ENCODE peak calls at places on chromosomes 4 and X, in ten cellular contexts. T is CD8-positive, alpha-beta T cell; N is BE2C; B is GM06990; Y is islet precursor cell; Q is NCI-H460; L is T-cell; J is fibroblast of the aortic adventitia; G is activated CD8-positive, alpha-beta memory T cell treated with anti-CD3 and anti-CD28 coated beads for 1 hour; U is A549. D is an unnamed sample.

GRCh38 chr4:15882675-15883086 is 55.9 kb downstream of the FGFBP1 start:
- DNase-seq in T (peak), G (peak), J (peak), B (no peak), U (peak), L (peak), Y (peak), N (peak), Q (peak), D (peak)

GRCh38 chr4:158913766-158914165 is 144.9 kb downstream of the FNIP2 start:
- DNase-seq in T (no peak), G (no peak), B (no peak), Q (no peak), L (no peak), J (peak), U (no peak), Y (no peak), N (no peak), D (no peak)

GRCh38 chr4:98899277-98899676 is 29.7 kb downstream of the EIF4E start:
- DNase-seq in J (no peak), L (no peak), T (no peak), G (no peak), B (no peak), U (no peak), Y (no peak), Q (no peak), N (no peak), D (no peak)

GRCh38 chr4:187767158-187767557 is 228.4 kb upstream of the ZFP42 start:
- DNase-seq in N (no peak), J (no peak), B (no peak), L (no peak), Q (no peak), T (no peak), G (no peak), Y (no peak), U (no peak), D (no peak)

GRCh38 chr4:44493924-44494323 is 45.3 kb upstream of the KCTD8 start:
- DNase-seq in U (peak), G (no peak), J (peak), L (no peak), Q (peak), N (no peak), B (no peak), T (no peak), Y (no peak), D (peak)

GRCh38 chr4:184728858-184729257 is 5.0 kb downstream of the CENPU start:
- DNase-seq in U (no peak), Y (no peak), G (no peak), J (peak), L (no peak), N (no peak), Q (no peak), T (no peak), B (no peak), D (peak)

GRCh38 chr4:60805500-60806313 is 394.4 kb upstream of the ADGRL3 start:
- DNase-seq in Q (peak), Y (no peak), N (no peak), U (no peak), G (no peak), J (peak), T (no peak), L (no peak), B (no peak), D (peak)

GRCh38 chrX:103274284-103274683 is 2.3 kb downstream of the TCEAL5 start:
- DNase-seq in B (no peak), Q (no peak), T (no peak), L (no peak), N (no peak), J (no peak), Y (no peak), U (no peak), G (no peak), D (no peak)

GRCh38 chrX:4373777-4374176 is 660.3 kb upstream of the PRKX start:
- DNase-seq in U (no peak), Q (no peak), N (no peak), L (no peak), B (no peak), J (no peak), Y (no peak), T (no peak), G (no peak), D (no peak)

GRCh38 chr4:48801739-48802138 is 21.7 kb upstream of the FRYL start:
- DNase-seq in Q (peak), L (no peak), J (peak), N (no peak), B (no peak), Y (no peak), G (no peak), U (no peak), T (no peak), D (peak)

GRCh38 chrX:39983715-39984114 is 114.0 kb downstream of the BCOR start:
- DNase-seq in N (no peak), Q (no peak), L (no peak), B (no peak), Y (peak), G (no peak), U (no peak), T (no peak), J (no peak), D (peak)

GRCh38 chr4:104494822-104495559 is at the start of gene CXXC4:
- DNase-seq in G (no peak), B (peak), J (peak), U (peak), Y (peak), L (no peak), T (peak), Q (peak), N (peak), D (peak)

GRCh38 chr4:86338989-86339388 is 20.9 kb downstream of the MAPK10 start:
- DNase-seq in U (peak), N (no peak), B (no peak), L (no peak), Y (peak), T (no peak), J (peak), G (no peak), Q (peak), D (peak)

GRCh38 chr4:1098311-1098925 is 14.9 kb downstream of the RNF212 start:
- DNase-seq in U (no peak), G (no peak), N (no peak), T (peak), Y (peak), B (no peak), J (no peak), L (no peak), Q (no peak), D (no peak)

GRCh38 chr4:111274486-111274885 is 651.6 kb upstream of the PITX2 start:
- DNase-seq in L (no peak), Q (no peak), B (no peak), N (no peak), U (no peak), Y (no peak), T (no peak), J (no peak), G (no peak), D (no peak)

GRCh38 chrX:38409289-38409688 is 56.9 kb downstream of the OTC start:
- DNase-seq in Q (no peak), T (no peak), Y (peak), J (no peak), L (no peak), U (no peak), B (no peak), G (no peak), N (no peak), D (peak)

GRCh38 chr4:41379230-41379629 is 122.5 kb downstream of the UCHL1 start:
- DNase-seq in B (no peak), Q (no peak), J (no peak), N (no peak), L (no peak), Y (no peak), T (no peak), U (no peak), G (no peak), D (no peak)

GRCh38 chr4:150625033-150625432 is 43.1 kb downstream of the MAB21L2 start:
- DNase-seq in U (no peak), Q (no peak), T (no peak), G (no peak), L (no peak), Y (no peak), B (no peak), J (no peak), N (no peak), D (no peak)

GRCh38 chr4:68995292-68995691 is 43.7 kb upstream of the UGT2A3 start:
- DNase-seq in B (no peak), J (no peak), U (no peak), T (no peak), Q (no peak), G (no peak), L (no peak), N (no peak), Y (no peak), D (no peak)

GRCh38 chr4:140719022-140719421 is 37.2 kb downstream of the TBC1D9 start:
- DNase-seq in Q (no peak), N (no peak), G (no peak), U (no peak), B (no peak), T (no peak), L (no peak), Y (no peak), J (peak), D (no peak)

GRCh38 chr4:138595731-138596465 is 353.7 kb upstream of the SLC7A11 start:
- DNase-seq in J (peak), T (no peak), N (no peak), U (no peak), Y (no peak), Q (no peak), L (no peak), G (no peak), B (no peak), D (no peak)

GRCh38 chr4:173177232-173177631 is 8.6 kb downstream of the GALNT7 start:
- DNase-seq in N (no peak), J (no peak), G (no peak), Q (no peak), B (no peak), T (no peak), Y (no peak), L (no peak), U (no peak), D (no peak)

GRCh38 chr4:8858925-8859210 is 12.8 kb downstream of the HMX1 start:
- DNase-seq in G (no peak), T (no peak), J (no peak), Q (no peak), B (no peak), N (no peak), Y (no peak), L (no peak), U (no peak), D (no peak)

GRCh38 chrX:2714551-2714950 is 23.5 kb downstream of the CD99 start:
- DNase-seq in B (no peak), N (no peak), T (no peak), L (no peak), Y (no peak), J (no peak), Q (no peak), U (no peak), G (no peak), D (no peak)

GRCh38 chrX:119605398-119605738 is 856 bp downstream of the NKRF start:
- DNase-seq in B (no peak), L (no peak), Q (no peak), Y (no peak), G (no peak), N (peak), U (peak), T (no peak), J (no peak), D (no peak)

GRCh38 chr4:26326791-26327190 is 6.0 kb downstream of the RBPJ start:
- DNase-seq in T (no peak), N (no peak), B (no peak), Q (no peak), U (no peak), J (peak), Y (no peak), G (no peak), L (no peak), D (no peak)

GRCh38 chr4:10529256-10529890 is 72.1 kb upstream of the ZNF518B start:
- DNase-seq in Y (no peak), N (no peak), J (peak), G (no peak), B (no peak), U (no peak), T (no peak), Q (no peak), L (no peak), D (peak)

GRCh38 chrX:8139713-8140112 is 31.4 kb downstream of the VCX2 start:
- DNase-seq in Q (no peak), L (no peak), T (no peak), N (no peak), U (no peak), G (no peak), Y (peak), B (no peak), J (no peak), D (peak)

GRCh38 chrX:75337525-75337924 is 63.6 kb downstream of the UPRT start:
- DNase-seq in N (no peak), G (no peak), T (no peak), Y (no peak), J (no peak), Q (no peak), L (no peak), U (no peak), B (no peak), D (no peak)

GRCh38 chrX:151151668-151152267 is 24.6 kb upstream of the GPR50 start:
- DNase-seq in U (peak), G (no peak), Y (no peak), T (peak), Q (peak), L (no peak), J (peak), N (peak), B (peak), D (peak)

GRCh38 chr4:1767058-1767769 is 25.9 kb upstream of the FGFR3 start:
- DNase-seq in T (no peak), Y (peak), Q (no peak), G (no peak), L (no peak), U (no peak), B (no peak), J (peak), N (no peak), D (no peak)

GRCh38 chr4:54677416-54677815 is 19.7 kb downstream of the KIT start:
- DNase-seq in T (no peak), Y (no peak), B (no peak), N (no peak), Q (no peak), U (no peak), J (no peak), G (no peak), L (no peak), D (no peak)

GRCh38 chr4:82745173-82745842 is 53.3 kb downstream of the SCD5 start:
- DNase-seq in T (no peak), B (no peak), J (peak), Y (peak), N (no peak), L (no peak), Q (no peak), U (no peak), G (no peak), D (peak)

GRCh38 chr4:92100980-92101379 is 202.8 kb upstream of the GRID2 start:
- DNase-seq in G (no peak), N (no peak), B (no peak), U (no peak), L (no peak), T (no peak), Q (no peak), J (no peak), Y (no peak), D (peak)

GRCh38 chrX:110806145-110806544 is 10.5 kb upstream of the CHRDL1 start:
- DNase-seq in J (peak), T (no peak), U (no peak), B (no peak), L (no peak), Q (no peak), Y (no peak), G (no peak), N (no peak), D (peak)

GRCh38 chr4:107243141-107243779 is 207.1 kb upstream of the DKK2 start:
- DNase-seq in J (peak), Q (no peak), B (no peak), T (no peak), U (no peak), N (peak), G (no peak), Y (no peak), L (no peak), D (no peak)

GRCh38 chr4:186137193-186137792 is 32.8 kb downstream of the FAM149A start:
- DNase-seq in N (no peak), Q (no peak), L (no peak), G (no peak), U (peak), Y (no peak), T (no peak), B (no peak), J (peak), D (peak)

GRCh38 chr4:74555843-74556242 is 110.9 kb downstream of the AREG start:
- DNase-seq in U (no peak), N (no peak), B (no peak), Q (no peak), T (no peak), G (no peak), L (no peak), Y (no peak), J (no peak), D (no peak)